ENCODE peak calls at places on chromosomes 2 and 18, in six cellular contexts. G is A549, J is fibroblast of lung, U is HFFc6, T is Peyer's patch, V is gastrocnemius medialis. E is an unnamed sample.

GRCh38 chr18:5717241-5717640 is 173.4 kb upstream of the EPB41L3 start:
- DNase-seq in J (no peak), U (no peak), T (no peak), G (no peak), V (no peak), E (no peak)

GRCh38 chr2:138090330-138090729 is 126.1 kb downstream of the HNMT start:
- DNase-seq in T (no peak), U (peak; percentile 41), J (peak; percentile 68), V (no peak), G (peak; percentile 47), E (no peak)

GRCh38 chr18:63962137-63962536 is 7.7 kb upstream of the SERPINB8 start:
- DNase-seq in T (no peak), G (no peak), U (no peak), J (no peak), V (no peak), E (no peak)

GRCh38 chr2:122136071-122136470 is 380.6 kb downstream of the TSN start:
- DNase-seq in U (no peak), J (no peak), T (no peak), V (no peak), G (peak; percentile 33), E (no peak)

GRCh38 chr18:48161201-48161910 is 230.9 kb upstream of the SMAD2 start:
- DNase-seq in G (peak; percentile 49), T (peak; percentile 45), U (peak; percentile 16), J (peak; percentile 81), V (peak; percentile 48), E (peak; percentile 46)

GRCh38 chr2:199223791-199224190 is 233.9 kb downstream of the SATB2 start:
- DNase-seq in V (no peak), J (peak; percentile 11), G (peak; percentile 35), T (no peak), U (no peak), E (no peak)

GRCh38 chr2:142165790-142166189 is 35.0 kb upstream of the LRP1B start:
- DNase-seq in V (no peak), T (no peak), G (peak; percentile 67), U (peak; percentile 6), J (peak; percentile 45), E (no peak)

GRCh38 chr2:12051831-12052230 is 305.4 kb downstream of the LPIN1 start:
- DNase-seq in U (peak; percentile 37), V (no peak), G (no peak), J (peak; percentile 88), T (no peak), E (no peak)

GRCh38 chr2:15756011-15756550 is 164.4 kb downstream of the DDX1 start:
- DNase-seq in V (no peak), J (no peak), U (no peak), T (no peak), G (no peak), E (no peak)

GRCh38 chr18:49811151-49811938 is 2.0 kb downstream of the ACAA2 start:
- DNase-seq in G (no peak), T (no peak), U (no peak), J (no peak), V (no peak), E (no peak)

GRCh38 chr2:231673348-231673770 is 35.0 kb upstream of the PTMA start:
- DNase-seq in U (no peak), G (peak; percentile 95), J (peak; percentile 32), V (peak; percentile 34), T (peak; percentile 19), E (no peak)

GRCh38 chr2:196433116-196433515 is 206.4 kb upstream of the CCDC150 start:
- DNase-seq in J (no peak), V (no peak), G (no peak), U (no peak), T (no peak), E (no peak)

GRCh38 chr2:128172191-128172590 is 81.2 kb downstream of the UGGT1 start:
- DNase-seq in V (no peak), J (peak; percentile 23), T (no peak), U (no peak), G (peak; percentile 35), E (no peak)
- TF ChIP-seq CTCF in V (peak; percentile 15), J (peak; percentile 35), T (no peak), U (peak; percentile 61), G (no peak), E (no peak)

GRCh38 chr2:222862915-222863544 is 2.2 kb downstream of the ACSL3 start:
- DNase-seq in G (no peak), U (no peak), T (no peak), V (no peak), J (peak; percentile 71), E (no peak)

GRCh38 chr2:222861411-222862067 is 703 bp downstream of the ACSL3 start:
- DNase-seq in J (no peak), U (no peak), T (peak; percentile 28), G (no peak), V (no peak), E (no peak)

GRCh38 chr2:222859786-222860726 is 780 bp upstream of the ACSL3 start:
- DNase-seq in V (no peak), T (no peak), G (peak; percentile 87), J (peak; percentile 87), U (peak; percentile 57), E (peak; percentile 49)

GRCh38 chr2:222862068-222862914 is 1.5 kb downstream of the ACSL3 start:
- DNase-seq in T (no peak), J (peak; percentile 75), V (no peak), U (peak; percentile 61), G (peak; percentile 41), E (no peak)

DNA sequence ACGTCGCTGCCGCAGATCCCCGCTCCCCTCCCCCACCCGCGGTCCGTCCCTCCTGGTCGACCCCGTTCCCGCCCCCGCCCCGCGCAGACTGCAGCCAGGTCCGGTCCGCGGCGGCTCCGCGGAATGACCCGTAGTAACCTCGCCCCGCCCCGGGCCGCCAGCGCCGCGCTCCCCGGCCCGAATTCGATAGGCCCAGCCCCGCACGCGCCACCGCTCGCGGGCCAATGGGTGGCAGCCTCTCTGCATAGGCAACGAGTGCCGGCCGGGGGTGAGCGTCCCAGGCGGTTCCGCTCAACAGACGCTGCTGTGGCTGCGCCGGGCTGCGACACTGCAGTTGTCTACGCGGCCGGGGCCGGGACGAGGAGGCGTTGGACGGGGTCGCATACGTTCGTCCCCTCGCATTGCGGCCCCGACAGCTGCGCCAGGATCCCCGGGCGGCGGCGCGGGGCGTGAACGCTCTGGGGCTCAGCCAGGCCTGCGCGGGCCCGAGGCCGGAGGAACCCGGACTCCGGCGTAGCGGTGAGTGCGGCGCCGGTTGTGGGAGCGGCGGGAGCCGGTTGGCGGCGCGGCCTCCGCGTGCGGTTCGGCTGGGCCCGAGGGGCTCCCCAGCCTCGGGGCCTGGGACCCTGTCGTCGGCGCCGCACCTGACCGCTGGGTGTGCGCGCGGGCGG is at the start of gene ACSL3:
- DNase-seq in G (peak; percentile 95), T (peak; percentile 96), J (peak; percentile 92), V (peak; percentile 96), U (peak; percentile 90), E (peak; percentile 94)
- TF ChIP-seq CTCF in G (no peak), T (peak; percentile 34), J (no peak), V (peak; percentile 15), U (peak; percentile 45), E (peak; percentile 12)

DNA sequence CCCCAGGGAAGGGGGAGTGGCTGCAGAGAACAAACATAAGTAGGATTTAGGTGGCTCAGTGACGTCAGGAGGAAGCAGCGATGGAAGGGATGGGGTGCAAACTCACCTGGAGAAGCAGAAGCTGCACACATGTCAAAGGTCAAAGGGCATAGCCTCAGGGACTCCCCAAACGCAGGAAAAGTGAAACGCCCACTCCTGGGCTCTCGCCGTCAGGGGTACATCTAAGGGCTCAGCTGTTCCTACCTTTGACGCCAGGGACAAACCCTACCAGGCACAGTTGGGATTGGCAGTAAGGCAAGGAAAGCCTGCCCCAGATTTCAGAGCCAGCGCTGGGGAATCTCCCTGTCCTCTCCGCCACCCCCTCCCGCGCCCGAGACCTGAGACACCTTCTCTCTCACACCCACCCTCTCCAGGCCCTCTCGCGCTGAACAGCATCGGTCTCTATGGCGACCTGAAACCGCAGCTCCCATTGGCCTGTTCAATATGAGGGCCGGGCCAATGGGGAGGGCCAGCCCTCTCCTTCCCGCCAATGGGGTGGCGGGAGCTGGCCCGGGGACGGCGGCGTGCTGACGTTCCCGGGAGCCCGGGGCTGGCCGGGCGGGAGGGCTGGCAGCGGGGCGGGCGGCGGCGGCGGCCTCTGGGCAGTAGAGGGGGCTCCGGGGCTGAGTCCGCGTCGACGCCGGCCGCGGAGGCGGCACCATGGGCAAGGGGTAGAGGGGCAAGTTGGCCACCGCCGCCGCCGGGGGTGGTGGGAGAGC is at the start of the genes CCDC148 and PKP4:
- DNase-seq in J (peak; percentile 88), U (peak; percentile 88), T (peak; percentile 88), G (peak; percentile 91), V (peak; percentile 81), E (peak; percentile 83)
- TF ChIP-seq CTCF in J (peak; percentile 15), U (no peak), T (peak; percentile 35), G (peak; percentile 24), V (no peak), E (no peak)

GRCh38 chr2:200703132-200703925 is 108.4 kb upstream of the BZW1 start:
- DNase-seq in V (no peak), T (no peak), J (peak; percentile 91), U (peak; percentile 68), G (peak; percentile 74), E (no peak)
- TF ChIP-seq CTCF in V (peak; percentile 22), T (peak; percentile 52), J (peak; percentile 49), U (peak; percentile 83), G (peak; percentile 92), E (peak; percentile 74)

GRCh38 chr2:61898810-61899209 is 6.7 kb upstream of the COMMD1 start:
- DNase-seq in U (no peak), J (peak; percentile 31), V (no peak), T (no peak), G (peak; percentile 46), E (no peak)

GRCh38 chr2:61906187-61906470 is 655 bp downstream of the COMMD1 start:
- DNase-seq in G (no peak), J (no peak), T (no peak), V (no peak), U (no peak), E (no peak)

GRCh38 chr2:61905372-61906186 is at the start of gene COMMD1:
- DNase-seq in G (peak; percentile 81), V (peak; percentile 51), T (peak; percentile 86), J (peak; percentile 67), U (peak; percentile 65), E (peak; percentile 68)

DNA sequence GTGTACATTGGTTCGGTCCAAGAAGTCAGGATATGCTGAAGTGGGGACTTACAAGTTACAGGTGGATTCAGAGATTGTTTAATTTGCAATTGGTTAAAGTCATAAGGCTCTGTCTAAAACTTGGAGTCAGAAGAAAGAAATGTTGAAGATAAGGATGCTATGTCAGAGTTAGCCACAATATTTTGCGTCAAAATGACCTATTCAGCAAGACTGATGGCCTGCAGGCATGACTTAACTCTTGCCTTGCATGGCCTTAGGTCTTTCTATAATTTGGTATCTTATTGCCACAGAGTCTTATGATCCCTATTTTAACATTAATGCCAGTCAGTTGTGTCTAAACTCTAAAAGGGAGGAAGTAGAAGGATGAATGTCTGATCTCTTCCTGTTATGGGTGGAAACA is 5.2 kb upstream of the COMMD1 start:
- DNase-seq in J (no peak), V (no peak), T (no peak), G (no peak), U (no peak), E (no peak)
- TF ChIP-seq CTCF in J (no peak), V (no peak), T (no peak), G (no peak), U (no peak), E (no peak)